ENCODE peak calls at places on chromosome X, in nine cellular contexts. O, Q, L, M, I, G, N, B and Z are unnamed samples.

GRCh38 chrX:120769576-120770341 is 105.9 kb downstream of the CT47B1 start:
- DNase-seq in M (no peak), G (no peak), B (no peak), Q (peak), O (no peak), L (peak), I (peak), N (no peak), Z (peak)

GRCh38 chrX:10854594-10854993 is 234.2 kb upstream of the MID1 start:
- DNase-seq in I (no peak), N (no peak), M (no peak), L (no peak), G (no peak), O (no peak), B (no peak), Q (no peak), Z (no peak)

GRCh38 chrX:51893931-51894696 is 691 bp downstream of the MAGED1 start:
- DNase-seq in Q (peak), N (no peak), M (peak), B (peak), O (no peak), I (peak), L (peak), G (no peak), Z (peak)

GRCh38 chrX:2135421-2135820 is 365.4 kb downstream of the DHRSX start:
- DNase-seq in O (no peak), G (no peak), B (no peak), Q (no peak), L (no peak), I (no peak), N (no peak), M (no peak), Z (no peak)

GRCh38 chrX:138067415-138067814 is 501.5 kb downstream of the ZIC3 start:
- DNase-seq in N (no peak), Q (no peak), M (no peak), L (no peak), O (no peak), G (no peak), I (no peak), B (no peak), Z (no peak)

GRCh38 chrX:154714925-154715324 is 36.0 kb downstream of the GAB3 start:
- DNase-seq in Q (peak), I (peak), G (peak), M (peak), B (no peak), N (no peak), O (no peak), L (peak), Z (peak)

GRCh38 chrX:109840585-109840984 is 107.5 kb upstream of the ACSL4 start:
- DNase-seq in G (no peak), Q (no peak), L (no peak), B (no peak), O (no peak), N (no peak), I (no peak), M (peak), Z (peak)

GRCh38 chrX:39900788-39901170 is 197.0 kb downstream of the BCOR start:
- DNase-seq in O (no peak), B (no peak), I (peak), G (no peak), M (no peak), Q (no peak), N (no peak), L (peak), Z (no peak)

GRCh38 chrX:102115748-102116147 is 9.7 kb upstream of the TCEAL2 start:
- DNase-seq in I (no peak), L (no peak), M (no peak), N (no peak), O (no peak), B (no peak), Q (no peak), G (no peak), Z (no peak)

GRCh38 chrX:85993539-85994197 is 53.7 kb downstream of the CHM start:
- DNase-seq in N (no peak), O (no peak), M (no peak), L (no peak), Q (no peak), B (no peak), G (no peak), I (no peak), Z (no peak)

GRCh38 chrX:31038585-31039326 is 33.1 kb downstream of the FTHL17 start:
- DNase-seq in G (no peak), Q (no peak), N (no peak), B (no peak), I (peak), O (no peak), L (peak), M (peak), Z (peak)

GRCh38 chrX:16851827-16852226 is 18.3 kb downstream of the RBBP7 start:
- DNase-seq in M (no peak), L (no peak), I (no peak), O (no peak), N (no peak), G (no peak), B (no peak), Q (no peak), Z (no peak)

GRCh38 chrX:136268051-136269048 is 17.1 kb upstream of the MAP7D3 start:
- DNase-seq in I (peak), G (peak), B (no peak), N (no peak), O (no peak), Q (peak), L (peak), M (peak), Z (peak)